ENCODE peak calls at places on chromosome 6, in four cellular contexts. V is mesenchymal stem cell, W is lower lobe of right lung, Z is substantia nigra. H is an unnamed sample.

GRCh38 chr6:99393366-99393697 is 663 bp downstream of the COQ3 start:
- DNase-seq in W (no peak), Z (no peak), V (no peak), H (no peak)

GRCh38 chr6:87139236-87139635 is 16.1 kb upstream of the ZNF292 start:
- DNase-seq in V (peak), Z (no peak), W (no peak), H (peak)

GRCh38 chr6:4561773-4562172 is 214.4 kb upstream of the CDYL start:
- DNase-seq in V (no peak), Z (no peak), W (no peak), H (no peak)

GRCh38 chr6:148514091-148514850 is 171.6 kb downstream of the SASH1 start:
- DNase-seq in V (no peak), W (no peak), Z (no peak), H (no peak)

GRCh38 chr6:788058-788457 is 95.1 kb upstream of the EXOC2 start:
- DNase-seq in V (no peak), W (no peak), Z (no peak), H (no peak)

GRCh38 chr6:112249489-112249888 is 4.9 kb downstream of the LAMA4 start:
- DNase-seq in V (no peak), W (no peak), Z (no peak), H (no peak)

GRCh38 chr6:69732640-69733039 is 64.2 kb downstream of the LMBRD1 start:
- DNase-seq in W (no peak), Z (no peak), V (peak), H (no peak)

GRCh38 chr6:80356000-80356399 is 249.5 kb downstream of the BCKDHB start:
- DNase-seq in V (no peak), Z (no peak), W (no peak), H (no peak)

GRCh38 chr6:140441256-140441655 is 1066.8 kb upstream of the CITED2 start:
- DNase-seq in Z (peak), V (peak), W (peak), H (no peak)

GRCh38 chr6:108541843-108542795 is 18.6 kb upstream of the FOXO3 start:
- DNase-seq in Z (peak), W (peak), V (peak), H (peak)

GRCh38 chr6:12126051-12126450 is 113.9 kb downstream of the HIVEP1 start:
- DNase-seq in Z (no peak), V (no peak), W (no peak), H (peak)

GRCh38 chr6:122400121-122400450 is 634 bp downstream of the HSF2 start:
- DNase-seq in V (no peak), Z (no peak), W (no peak), H (no peak)

GRCh38 chr6:72328775-72329174 is 293.1 kb upstream of the KCNQ5 start:
- DNase-seq in Z (no peak), W (no peak), V (no peak), H (no peak)

GRCh38 chr6:137489410-137490371 is 4.5 kb downstream of the OLIG3 start:
- DNase-seq in V (no peak), W (peak), Z (no peak), H (no peak)

GRCh38 chr6:7171119-7171518 is 63.4 kb downstream of the RREB1 start:
- DNase-seq in V (no peak), Z (no peak), W (no peak), H (no peak)

GRCh38 chr6:146410851-146411595 is 132.6 kb upstream of the RAB32 start:
- DNase-seq in W (no peak), Z (no peak), V (peak), H (no peak)

GRCh38 chr6:152879681-152880080 is 103.2 kb downstream of the FBXO5 start:
- DNase-seq in W (no peak), V (no peak), Z (no peak), H (no peak)

GRCh38 chr6:149001422-149001821 is 254.6 kb downstream of the UST start:
- DNase-seq in W (no peak), Z (no peak), V (no peak), H (no peak)

GRCh38 chr6:12348530-12349511 is 58.7 kb downstream of the EDN1 start:
- DNase-seq in V (peak), W (peak), Z (no peak), H (no peak)

GRCh38 chr6:48610846-48611245 is 499.8 kb upstream of the PTCHD4 start:
- DNase-seq in Z (no peak), V (no peak), W (no peak), H (no peak)

GRCh38 chr6:6678185-6678671 is 89.7 kb downstream of the LY86 start:
- DNase-seq in Z (no peak), W (no peak), V (peak), H (no peak)

GRCh38 chr6:138493413-138493812 is 5.9 kb downstream of the NHSL1 start:
- DNase-seq in W (no peak), V (peak), Z (peak), H (no peak)

GRCh38 chr6:38549180-38549579 is 90.5 kb downstream of the BTBD9 start:
- DNase-seq in W (no peak), Z (no peak), V (no peak), H (no peak)

GRCh38 chr6:26240157-26240980 is 124.6 kb upstream of the BTN3A2 start:
- DNase-seq in Z (peak), V (peak), W (peak), H (peak)

GRCh38 chr6:144613859-144614258 is 328.7 kb downstream of the UTRN start:
- DNase-seq in Z (no peak), V (no peak), W (no peak), H (no peak)

GRCh38 chr6:95365454-95365853 is 211.9 kb upstream of the MANEA start:
- DNase-seq in V (no peak), W (no peak), Z (no peak), H (no peak)

GRCh38 chr6:144158133-144158532 is 7.8 kb downstream of the STX11 start:
- DNase-seq in W (no peak), Z (no peak), V (peak), H (no peak)

GRCh38 chr6:123316733-123317323 is 319.9 kb downstream of the TRDN start:
- DNase-seq in V (peak), W (no peak), Z (no peak), H (no peak)

GRCh38 chr6:166382500-166382932 is 224 bp downstream of the MPC1 start:
- DNase-seq in V (no peak), Z (peak), W (no peak), H (no peak)

GRCh38 chr6:170093658-170094596 is 197.0 kb downstream of the DLL1 start:
- DNase-seq in Z (no peak), V (no peak), W (no peak), H (no peak)

GRCh38 chr6:52523363-52524207 is 53.3 kb downstream of the TRAM2 start:
- DNase-seq in W (no peak), V (no peak), Z (no peak), H (no peak)

GRCh38 chr6:136012198-136012884 is 160.8 kb downstream of the PDE7B start:
- DNase-seq in V (peak), Z (no peak), W (no peak), H (no peak)

GRCh38 chr6:22082278-22082677 is 214.6 kb downstream of the PRL start:
- DNase-seq in W (no peak), Z (no peak), V (no peak), H (no peak)

GRCh38 chr6:14596410-14596809 is 478.8 kb downstream of the CD83 start:
- DNase-seq in W (peak), V (peak), Z (no peak), H (no peak)

GRCh38 chr6:117829594-117830319 is 77.3 kb upstream of the SLC35F1 start:
- DNase-seq in V (peak), Z (no peak), W (no peak), H (no peak)

GRCh38 chr6:52654007-52654406 is 16.9 kb upstream of the TMEM14A start:
- DNase-seq in Z (no peak), V (no peak), W (no peak), H (no peak)

GRCh38 chr6:6314601-6315000 is 5.9 kb downstream of the F13A1 start:
- DNase-seq in W (no peak), V (no peak), Z (no peak), H (no peak)

GRCh38 chr6:144156334-144156733 is 6.0 kb downstream of the STX11 start:
- DNase-seq in Z (no peak), W (no peak), V (peak), H (no peak)

DNA sequence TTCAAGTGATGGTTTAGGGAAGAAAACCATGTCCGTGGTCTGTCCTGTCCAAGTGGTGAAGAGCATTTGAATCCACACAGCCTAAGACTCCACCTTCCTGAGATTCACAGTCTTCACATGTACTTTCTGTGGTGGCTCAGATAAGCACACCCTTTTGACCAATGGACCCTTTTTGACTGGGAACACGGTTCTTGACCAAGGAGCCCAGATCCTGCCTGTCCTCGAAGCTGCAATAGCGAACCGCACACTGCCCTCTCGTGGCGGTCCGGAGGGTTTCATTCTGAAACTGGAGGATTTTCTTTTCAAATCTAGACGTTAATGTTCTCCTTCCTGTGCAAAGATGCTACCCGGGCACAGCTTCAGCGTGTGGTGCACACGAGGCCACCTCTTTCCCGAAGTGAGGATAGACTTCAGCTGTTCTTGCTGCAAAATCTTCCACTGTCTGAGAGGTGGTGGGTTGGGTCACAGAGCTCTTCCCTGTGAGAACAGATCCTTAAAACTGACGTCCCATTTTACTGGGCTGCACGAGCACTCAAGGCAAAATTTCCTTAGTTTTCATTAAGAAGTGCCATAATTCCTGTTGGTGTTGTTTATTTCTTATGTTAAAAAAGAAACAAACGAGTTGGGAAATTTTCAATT is 90.5 kb downstream of the SYNJ2 start:
- DNase-seq in W (peak), V (peak), Z (peak), H (peak)
- H3K27ac ChIP-seq in W (no peak), V (peak), Z (peak), H (no peak)

DNA sequence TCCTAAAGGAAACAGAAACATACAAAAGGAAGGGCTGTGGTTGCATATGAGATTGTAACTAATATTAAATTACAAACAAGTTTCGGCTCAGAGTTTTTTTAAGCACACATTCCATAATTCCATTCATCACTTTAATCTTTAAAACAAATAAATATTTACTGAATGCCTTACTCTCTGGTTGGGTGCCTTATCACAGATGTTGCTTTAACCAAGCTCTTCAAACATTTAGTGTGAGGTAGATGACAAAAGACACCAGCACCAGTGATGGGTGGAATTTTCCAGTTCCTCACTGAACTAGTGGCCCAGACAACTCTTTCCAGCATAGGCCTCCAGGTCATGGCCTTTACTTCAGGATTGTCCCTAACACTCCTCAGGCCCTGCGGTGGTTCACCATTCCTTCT is 58.7 kb downstream of the ARHGAP18 start:
- DNase-seq in V (peak), W (no peak), Z (no peak), H (no peak)
- H3K27ac ChIP-seq in V (peak), W (peak), Z (no peak), H (no peak)

GRCh38 chr6:168499045-168499650 is 58.2 kb downstream of the SMOC2 start:
- DNase-seq in W (no peak), Z (no peak), V (no peak), H (no peak)
- H3K27ac ChIP-seq in W (no peak), Z (no peak), V (no peak), H (no peak)

GRCh38 chr6:129670634-129671033 is 39.3 kb downstream of the ARHGAP18 start:
- DNase-seq in V (no peak), W (no peak), Z (no peak), H (no peak)

GRCh38 chr6:129665555-129665954 is 44.4 kb downstream of the ARHGAP18 start:
- DNase-seq in W (no peak), V (no peak), Z (no peak), H (no peak)

GRCh38 chr6:129663531-129663930 is 46.4 kb downstream of the ARHGAP18 start:
- DNase-seq in V (no peak), W (no peak), Z (no peak), H (no peak)

GRCh38 chr6:129667621-129668020 is 42.4 kb downstream of the ARHGAP18 start:
- DNase-seq in W (no peak), V (no peak), Z (no peak), H (no peak)

GRCh38 chr6:129667034-129667433 is 42.9 kb downstream of the ARHGAP18 start:
- DNase-seq in W (no peak), Z (no peak), V (no peak), H (no peak)
- H3K27ac ChIP-seq in W (no peak), Z (no peak), V (no peak), H (no peak)

GRCh38 chr6:36339156-36339555 is 2.5 kb upstream of the BNIP5 start:
- DNase-seq in W (no peak), Z (no peak), V (no peak), H (no peak)

GRCh38 chr6:36343109-36343508 is 6.4 kb upstream of the BNIP5 start:
- DNase-seq in W (no peak), V (no peak), Z (no peak), H (no peak)

GRCh38 chr6:36340671-36341454 is 4.2 kb upstream of the BNIP5 start:
- DNase-seq in V (peak), W (peak), Z (peak), H (peak)

GRCh38 chr6:36337814-36338213 is 1.1 kb upstream of the BNIP5 start:
- DNase-seq in W (no peak), Z (no peak), V (no peak), H (no peak)

GRCh38 chr6:36340341-36340670 is 3.6 kb upstream of the BNIP5 start:
- DNase-seq in V (no peak), Z (no peak), W (no peak), H (no peak)
- H3K27ac ChIP-seq in V (no peak), Z (no peak), W (no peak), H (no peak)

DNA sequence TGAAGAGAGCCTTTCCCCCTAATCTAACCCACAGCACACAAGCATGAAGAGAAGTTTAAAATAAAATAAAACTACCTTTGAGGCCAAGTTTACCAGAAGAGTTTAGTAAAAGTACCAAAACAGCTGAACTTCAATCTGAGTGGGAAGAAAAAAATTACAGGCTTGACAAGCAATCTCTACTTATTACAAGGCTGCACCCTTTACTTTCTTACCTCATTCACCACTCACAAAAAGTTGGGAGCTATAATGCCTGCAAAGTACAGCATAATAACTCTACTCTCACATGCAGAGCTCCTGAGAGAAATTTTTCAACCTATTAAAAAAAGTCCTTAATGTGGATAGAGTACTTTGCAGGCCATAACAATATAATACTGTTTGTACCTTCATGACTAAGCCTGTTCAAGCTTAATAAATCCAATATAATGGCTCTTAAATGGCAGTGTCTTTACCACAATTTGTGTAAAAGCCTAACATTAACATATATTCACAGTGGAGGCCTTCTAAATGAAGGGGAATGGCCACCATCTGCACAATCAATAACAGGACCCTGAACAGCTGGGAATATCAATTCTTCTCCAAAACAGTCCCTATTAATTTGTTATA is 103.1 kb downstream of the DST start:
- DNase-seq in Z (no peak), W (no peak), V (no peak), H (no peak)
- H3K27ac ChIP-seq in Z (no peak), W (peak), V (no peak), H (no peak)

GRCh38 chr6:32436995-32437836 is 2.5 kb upstream of the HLA-DRA start:
- DNase-seq in W (no peak), Z (no peak), V (peak), H (no peak)
- H3K27ac ChIP-seq in W (peak), Z (no peak), V (no peak), H (no peak)